ENCODE peak calls at places on chromosomes 13 and 19, in nine cellular contexts. E is astrocyte of the spinal cord; Y is hypothalamus; A is A172; G is activated T-cell treated with anti-CD3 and anti-CD28 coated beads for 1 hour; O is substantia nigra; J is effector memory CD4-positive, alpha-beta T cell; B is left cardiac atrium; M is globus pallidus. K is an unnamed sample.

GRCh38 chr19:19566306-19566705 is 28.2 kb downstream of the CILP2 start:
- DNase-seq in E (no peak), Y (no peak), A (no peak), G (no peak), O (no peak), J (no peak), B (no peak), M (no peak), K (no peak)

GRCh38 chr19:9308091-9308490 is 1.5 kb downstream of the ZNF699 start:
- DNase-seq in E (no peak), Y (no peak), A (no peak), G (no peak), O (no peak), J (no peak), B (no peak), M (no peak), K (no peak)

GRCh38 chr13:35349673-35350278 is 126.7 kb downstream of the MAB21L1 start:
- DNase-seq in E (peak), Y (no peak), A (peak), G (no peak), O (no peak), J (no peak), B (no peak), M (no peak), K (peak)

GRCh38 chr13:95056266-95056665 is 245.0 kb downstream of the ABCC4 start:
- DNase-seq in E (no peak), Y (no peak), A (no peak), G (no peak), O (no peak), J (no peak), B (no peak), M (no peak), K (no peak)

GRCh38 chr19:13121551-13122274 is 3.6 kb downstream of the NACC1 start:
- DNase-seq in E (no peak), Y (no peak), A (no peak), G (no peak), O (no peak), J (no peak), B (no peak), M (no peak), K (no peak)

GRCh38 chr13:75704942-75705320 is 68.8 kb downstream of the LMO7 start:
- DNase-seq in E (no peak), Y (no peak), A (peak), G (no peak), O (no peak), J (no peak), B (no peak), M (no peak), K (no peak)

GRCh38 chr13:49140910-49141611 is 79.1 kb upstream of the MLNR start:
- DNase-seq in E (no peak), Y (no peak), A (no peak), G (no peak), O (no peak), J (no peak), B (no peak), M (no peak), K (no peak)

GRCh38 chr13:113545931-113546516 is 38.5 kb upstream of the TFDP1 start:
- DNase-seq in E (no peak), Y (no peak), A (no peak), G (no peak), O (no peak), J (no peak), B (no peak), M (no peak), K (no peak)

GRCh38 chr13:106507560-106508274 is 27.7 kb downstream of the EFNB2 start:
- DNase-seq in E (peak), Y (no peak), A (peak), G (no peak), O (peak), J (no peak), B (no peak), M (peak), K (peak)

GRCh38 chr19:21328402-21328801 is 808 bp downstream of the ZNF708 start:
- DNase-seq in E (no peak), Y (no peak), A (no peak), G (no peak), O (no peak), J (no peak), B (no peak), M (peak), K (peak)